ENCODE peak calls at places on chromosomes 3 and 15, in five cellular contexts. One of them, this sample, is unnamed.

GRCh38 chr15:68149059-68149458 is 56.1 kb downstream of the CALML4 start:
- DNase-seq in epithelial cell of proximal tubule: no peak
- DNase-seq in GM13977: no peak
- DNase-seq in uterus: no peak
- DNase-seq in choroid plexus epithelial cell: peak; percentile 52
- DNase-seq in this sample: no peak

GRCh38 chr15:59662260-59662659 is 4.9 kb upstream of the GTF2A2 start:
- DNase-seq in epithelial cell of proximal tubule: no peak
- DNase-seq in GM13977: no peak
- DNase-seq in uterus: no peak
- DNase-seq in choroid plexus epithelial cell: peak; percentile 17
- DNase-seq in this sample: no peak

GRCh38 chr3:147420361-147421183 is 11.4 kb downstream of the ZIC1 start:
- DNase-seq in epithelial cell of proximal tubule: no peak
- DNase-seq in GM13977: peak; percentile 12
- DNase-seq in uterus: no peak
- DNase-seq in choroid plexus epithelial cell: no peak
- DNase-seq in this sample: no peak

GRCh38 chr15:74432968-74433591 is 678 bp downstream of the SEMA7A start:
- DNase-seq in epithelial cell of proximal tubule: no peak
- DNase-seq in GM13977: no peak
- DNase-seq in uterus: no peak
- DNase-seq in choroid plexus epithelial cell: no peak
- DNase-seq in this sample: no peak

GRCh38 chr3:170579646-170580045 is 6.2 kb downstream of the SLC7A14 start:
- DNase-seq in epithelial cell of proximal tubule: no peak
- DNase-seq in GM13977: no peak
- DNase-seq in uterus: no peak
- DNase-seq in choroid plexus epithelial cell: no peak
- DNase-seq in this sample: no peak

GRCh38 chr3:112974894-112975293 is at the start of gene CD200R1:
- DNase-seq in epithelial cell of proximal tubule: no peak
- DNase-seq in GM13977: no peak
- DNase-seq in uterus: no peak
- DNase-seq in choroid plexus epithelial cell: no peak
- DNase-seq in this sample: no peak

GRCh38 chr3:73365756-73366397 is 258.9 kb downstream of the PDZRN3 start:
- DNase-seq in epithelial cell of proximal tubule: no peak
- DNase-seq in GM13977: no peak
- DNase-seq in uterus: peak; percentile 87
- DNase-seq in choroid plexus epithelial cell: peak; percentile 16
- DNase-seq in this sample: no peak

GRCh38 chr15:70320077-70320830 is 222.5 kb upstream of the TLE3 start:
- DNase-seq in epithelial cell of proximal tubule: no peak
- DNase-seq in GM13977: no peak
- DNase-seq in uterus: no peak
- DNase-seq in choroid plexus epithelial cell: no peak
- DNase-seq in this sample: peak; percentile 40

GRCh38 chr15:46461416-46461815 is 826.6 kb downstream of the SQOR start:
- DNase-seq in epithelial cell of proximal tubule: no peak
- DNase-seq in GM13977: no peak
- DNase-seq in uterus: no peak
- DNase-seq in choroid plexus epithelial cell: no peak
- DNase-seq in this sample: no peak

GRCh38 chr15:39145854-39146253 is 435.0 kb upstream of the THBS1 start:
- DNase-seq in epithelial cell of proximal tubule: no peak
- DNase-seq in GM13977: no peak
- DNase-seq in uterus: no peak
- DNase-seq in choroid plexus epithelial cell: peak; percentile 63
- DNase-seq in this sample: no peak

GRCh38 chr3:49602877-49603411 is 48.7 kb downstream of the BSN start:
- DNase-seq in epithelial cell of proximal tubule: no peak
- DNase-seq in GM13977: no peak
- DNase-seq in uterus: no peak
- DNase-seq in choroid plexus epithelial cell: no peak
- DNase-seq in this sample: peak; percentile 12

GRCh38 chr3:187973977-187974856 is 179.7 kb upstream of the LPP start:
- DNase-seq in epithelial cell of proximal tubule: no peak
- DNase-seq in GM13977: peak; percentile 12
- DNase-seq in uterus: no peak
- DNase-seq in choroid plexus epithelial cell: no peak
- DNase-seq in this sample: no peak

GRCh38 chr15:92091155-92091734 is 237.7 kb downstream of the SLCO3A1 start:
- DNase-seq in epithelial cell of proximal tubule: no peak
- DNase-seq in GM13977: no peak
- DNase-seq in uterus: no peak
- DNase-seq in choroid plexus epithelial cell: peak; percentile 30
- DNase-seq in this sample: peak; percentile 24
- TF ChIP-seq CTCF in epithelial cell of proximal tubule: peak; percentile 84
- TF ChIP-seq CTCF in GM13977: peak; percentile 43
- TF ChIP-seq CTCF in uterus: peak; percentile 22
- TF ChIP-seq CTCF in choroid plexus epithelial cell: peak; percentile 53
- TF ChIP-seq CTCF in this sample: peak; percentile 54

DNA sequence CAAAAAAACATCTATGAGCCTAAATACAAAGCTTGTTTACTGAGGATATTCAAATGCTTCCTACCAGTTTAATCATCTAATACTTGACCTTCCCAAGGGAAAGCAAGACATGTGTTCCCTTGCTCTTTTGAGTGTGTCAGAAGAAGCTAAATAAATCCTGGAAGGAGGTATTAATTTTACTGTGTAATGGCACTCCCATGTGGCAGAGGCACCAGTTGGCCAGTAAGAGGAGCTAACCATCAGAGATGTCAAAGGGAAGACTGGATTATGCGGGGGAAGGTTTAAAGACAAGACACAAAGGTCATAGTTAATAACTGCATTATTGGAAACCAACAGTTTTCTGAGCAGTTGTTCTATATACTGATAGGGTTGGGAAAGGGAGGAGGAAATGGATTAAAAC is 125.1 kb downstream of the SUCLG2 start:
- DNase-seq in epithelial cell of proximal tubule: no peak
- DNase-seq in GM13977: no peak
- DNase-seq in uterus: no peak
- DNase-seq in choroid plexus epithelial cell: no peak
- DNase-seq in this sample: no peak
- TF ChIP-seq CTCF in epithelial cell of proximal tubule: peak; percentile 40
- TF ChIP-seq CTCF in GM13977: peak; percentile 18
- TF ChIP-seq CTCF in uterus: no peak
- TF ChIP-seq CTCF in choroid plexus epithelial cell: peak; percentile 7
- TF ChIP-seq CTCF in this sample: no peak

GRCh38 chr3:128875556-128876120 is 3.8 kb upstream of the ACAD9 start:
- DNase-seq in epithelial cell of proximal tubule: no peak
- DNase-seq in GM13977: peak; percentile 51
- DNase-seq in uterus: no peak
- DNase-seq in choroid plexus epithelial cell: peak; percentile 30
- DNase-seq in this sample: peak; percentile 54
- TF ChIP-seq CTCF in epithelial cell of proximal tubule: peak; percentile 66
- TF ChIP-seq CTCF in GM13977: peak; percentile 52
- TF ChIP-seq CTCF in uterus: no peak
- TF ChIP-seq CTCF in choroid plexus epithelial cell: peak; percentile 65
- TF ChIP-seq CTCF in this sample: peak; percentile 48

DNA sequence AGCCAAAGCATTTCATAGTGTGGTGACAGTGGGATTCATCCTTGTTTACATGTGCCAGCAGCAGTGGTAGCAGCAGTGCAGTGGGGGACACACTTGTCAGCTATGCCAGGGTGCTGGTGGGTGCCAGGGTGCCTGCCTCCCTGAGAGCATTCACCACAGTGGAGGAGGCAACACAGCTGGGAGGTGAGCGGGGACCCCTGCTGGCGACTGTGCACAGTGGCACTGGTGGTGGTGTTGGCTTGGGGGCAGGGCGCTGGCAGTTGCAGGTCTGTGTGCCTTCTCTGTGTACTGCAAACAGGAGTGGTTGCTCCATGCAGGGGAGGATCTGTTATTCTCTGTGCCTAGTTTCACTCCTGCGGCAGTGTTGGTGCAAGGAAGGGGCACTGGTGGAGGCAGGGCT is 41.2 kb downstream of the CEP63 start:
- DNase-seq in epithelial cell of proximal tubule: no peak
- DNase-seq in GM13977: no peak
- DNase-seq in uterus: no peak
- DNase-seq in choroid plexus epithelial cell: peak; percentile 16
- DNase-seq in this sample: peak; percentile 15
- TF ChIP-seq CTCF in epithelial cell of proximal tubule: peak; percentile 49
- TF ChIP-seq CTCF in GM13977: peak; percentile 23
- TF ChIP-seq CTCF in uterus: no peak
- TF ChIP-seq CTCF in choroid plexus epithelial cell: peak; percentile 52
- TF ChIP-seq CTCF in this sample: peak; percentile 25

GRCh38 chr3:65951836-65952505 is 86.7 kb downstream of the MAGI1 start:
- DNase-seq in epithelial cell of proximal tubule: no peak
- DNase-seq in GM13977: no peak
- DNase-seq in uterus: no peak
- DNase-seq in choroid plexus epithelial cell: peak; percentile 44
- DNase-seq in this sample: no peak
- TF ChIP-seq CTCF in epithelial cell of proximal tubule: no peak
- TF ChIP-seq CTCF in GM13977: no peak
- TF ChIP-seq CTCF in uterus: no peak
- TF ChIP-seq CTCF in choroid plexus epithelial cell: no peak
- TF ChIP-seq CTCF in this sample: no peak